ENCODE peak calls at places on chromosomes 11 and 22, in nine cellular contexts. X, H, U, B, K, V, S, Z and L are unnamed samples.

GRCh38 chr11:15843309-15843857 is 513.0 kb downstream of the SOX6 start:
- DNase-seq in Z (peak), U (peak), V (no peak), B (no peak), K (peak), X (peak), S (no peak), H (no peak), L (peak)

GRCh38 chr22:44438056-44438455 is 60.0 kb downstream of the RTL6 start:
- DNase-seq in S (no peak), H (no peak), Z (no peak), X (no peak), U (no peak), B (no peak), K (no peak), V (no peak), L (no peak)

GRCh38 chr11:69125861-69126260 is 29.9 kb upstream of the SMIM38 start:
- DNase-seq in Z (no peak), K (no peak), U (no peak), H (no peak), S (no peak), V (no peak), X (no peak), B (no peak), L (no peak)

GRCh38 chr11:28842716-28843115 is 734.5 kb downstream of the METTL15 start:
- DNase-seq in K (no peak), Z (no peak), U (no peak), B (no peak), S (no peak), H (no peak), V (no peak), X (no peak), L (no peak)

GRCh38 chr11:43261775-43262174 is 50.0 kb upstream of the API5 start:
- DNase-seq in K (no peak), X (no peak), U (no peak), B (no peak), H (no peak), Z (no peak), V (no peak), S (no peak), L (no peak)

GRCh38 chr11:795638-796564 is 2.2 kb downstream of the SLC25A22 start:
- DNase-seq in X (peak), H (peak), K (peak), S (peak), V (peak), B (peak), U (peak), Z (peak), L (peak)

GRCh38 chr11:291281-292210 is 2.6 kb downstream of the PGGHG start:
- DNase-seq in B (no peak), Z (no peak), H (no peak), X (no peak), S (no peak), K (no peak), V (no peak), U (no peak), L (no peak)

GRCh38 chr22:35523167-35523928 is 17.3 kb upstream of the RASD2 start:
- DNase-seq in Z (no peak), V (no peak), H (no peak), K (peak), U (no peak), S (no peak), B (no peak), X (no peak), L (no peak)

GRCh38 chr11:43268161-43268560 is 43.6 kb upstream of the API5 start:
- DNase-seq in X (peak), V (no peak), B (no peak), Z (no peak), U (no peak), K (no peak), S (no peak), H (no peak), L (no peak)

GRCh38 chr11:70267405-70267950 is 3.0 kb upstream of the PPFIA1 start:
- DNase-seq in U (no peak), B (no peak), Z (no peak), H (no peak), X (no peak), V (no peak), S (no peak), K (no peak), L (no peak)

GRCh38 chr11:100639140-100639539 is 47.9 kb upstream of the ARHGAP42 start:
- DNase-seq in U (peak), S (no peak), X (peak), V (no peak), B (no peak), H (no peak), K (no peak), Z (no peak), L (peak)

GRCh38 chr22:28395920-28396447 is 283.7 kb downstream of the TTC28 start:
- DNase-seq in U (peak), B (no peak), K (no peak), Z (peak), H (peak), X (peak), V (no peak), S (peak), L (no peak)

GRCh38 chr11:43931717-43932039 is 10.8 kb upstream of the C11orf96 start:
- DNase-seq in U (no peak), V (no peak), B (no peak), S (no peak), K (no peak), Z (no peak), H (no peak), X (no peak), L (no peak)

GRCh38 chr11:27280131-27280530 is 82.9 kb downstream of the CCDC34 start:
- DNase-seq in B (no peak), K (no peak), X (no peak), Z (no peak), V (no peak), H (no peak), U (peak), S (no peak), L (no peak)

GRCh38 chr22:49450521-49450920 is 377.2 kb downstream of the BRD1 start:
- DNase-seq in V (no peak), K (no peak), S (no peak), Z (no peak), U (no peak), X (no peak), H (no peak), B (no peak), L (no peak)

GRCh38 chr11:10670099-10670498 is 23.5 kb downstream of the IRAG1 start:
- DNase-seq in H (no peak), B (no peak), U (no peak), X (no peak), K (no peak), S (no peak), V (no peak), Z (no peak), L (no peak)

GRCh38 chr11:125224391-125225015 is 60.0 kb downstream of the PKNOX2 start:
- DNase-seq in X (peak), S (peak), K (no peak), Z (peak), U (peak), H (no peak), V (no peak), B (no peak), L (peak)

GRCh38 chr11:118295834-118296454 is 8.6 kb upstream of the CD3E start:
- DNase-seq in S (no peak), U (peak), H (peak), B (no peak), K (no peak), Z (peak), V (no peak), X (peak), L (peak)

GRCh38 chr22:39900306-39901227 is at the start of gene GRAP2:
- DNase-seq in V (peak), B (peak), K (no peak), U (no peak), S (no peak), H (peak), Z (no peak), X (peak), L (no peak)

GRCh38 chr11:62069374-62069773 is 54.4 kb upstream of the INCENP start:
- DNase-seq in Z (no peak), H (no peak), K (no peak), B (no peak), X (no peak), U (no peak), V (no peak), S (no peak), L (no peak)

GRCh38 chr22:23080542-23081290 is 10.4 kb downstream of the GNAZ start:
- DNase-seq in Z (no peak), U (no peak), K (no peak), X (no peak), V (no peak), S (no peak), B (no peak), H (no peak), L (no peak)

GRCh38 chr11:69512136-69512535 is 30.7 kb downstream of the LINC01488 start:
- DNase-seq in S (no peak), U (no peak), B (no peak), X (no peak), K (no peak), H (no peak), Z (no peak), V (no peak), L (no peak)

GRCh38 chr11:71118671-71119250 is 133.6 kb downstream of the SHANK2 start:
- DNase-seq in K (no peak), B (no peak), V (no peak), S (no peak), Z (peak), H (no peak), U (no peak), X (no peak), L (no peak)

GRCh38 chr11:70020336-70021214 is 57.5 kb upstream of the ANO1 start:
- DNase-seq in H (no peak), Z (no peak), K (no peak), U (no peak), B (no peak), X (peak), V (no peak), S (no peak), L (no peak)

GRCh38 chr11:30432177-30432576 is 109.3 kb downstream of the ARL14EP start:
- DNase-seq in H (no peak), U (no peak), V (no peak), K (no peak), B (no peak), Z (no peak), S (no peak), X (no peak), L (no peak)

GRCh38 chr11:117670443-117670842 is 126.6 kb downstream of the DSCAML1 start:
- DNase-seq in H (no peak), U (no peak), X (no peak), Z (no peak), B (no peak), K (no peak), S (no peak), V (no peak), L (no peak)

GRCh38 chr11:96045622-96046456 is 121.9 kb upstream of the MTMR2 start:
- DNase-seq in H (no peak), K (peak), X (peak), B (no peak), U (peak), V (no peak), Z (no peak), S (no peak), L (no peak)

GRCh38 chr11:50088231-50088630 is 55.6 kb downstream of the OR4C45 start:
- DNase-seq in B (no peak), K (no peak), H (no peak), S (no peak), V (no peak), U (no peak), X (peak), Z (no peak), L (no peak)

GRCh38 chr22:48474881-48475280 is 1352.8 kb downstream of the BRD1 start:
- DNase-seq in V (no peak), K (no peak), U (no peak), H (no peak), X (no peak), Z (no peak), B (no peak), S (no peak), L (no peak)

GRCh38 chr11:61607920-61608599 is 27.2 kb upstream of the SYT7 start:
- DNase-seq in K (no peak), X (no peak), V (no peak), B (no peak), H (no peak), Z (no peak), S (no peak), U (no peak), L (no peak)